ENCODE peak calls at places on chromosomes 3 and 15, in nine cellular contexts. A is HS-27A; M is stimulated activated naive CD4-positive, alpha-beta T cell; H is kidney glomerular epithelial cell; O is SHP77; Z is posterior cingulate gyrus; L is hepatic stellate cell; X is iris pigment epithelial cell; I is T-helper 2 cell. G is an unnamed sample.

GRCh38 chr3:24495334-24495994 is 814 bp upstream of the THRB start:
- DNase-seq in X (no peak), A (no peak), I (no peak), Z (peak), L (no peak), H (peak), M (no peak), O (no peak), G (no peak)

GRCh38 chr15:31302029-31302657 is 24.5 kb upstream of the KLF13 start:
- DNase-seq in I (no peak), X (no peak), H (no peak), Z (no peak), M (no peak), A (no peak), O (no peak), L (no peak), G (no peak)

GRCh38 chr3:46236294-46237054 is 5.8 kb upstream of the CCR3 start:
- DNase-seq in Z (no peak), M (no peak), I (no peak), X (no peak), L (no peak), O (no peak), H (no peak), A (no peak), G (no peak)

GRCh38 chr3:184354121-184354728 is 7.2 kb downstream of the CLCN2 start:
- DNase-seq in H (peak), X (peak), A (no peak), O (peak), Z (peak), L (peak), I (peak), M (peak), G (no peak)

GRCh38 chr15:35858707-35859106 is 312.7 kb upstream of the DPH6 start:
- DNase-seq in I (no peak), X (peak), A (no peak), M (no peak), O (no peak), L (no peak), Z (no peak), H (peak), G (no peak)

GRCh38 chr3:114878119-114878839 is 268.8 kb downstream of the ZBTB20 start:
- DNase-seq in X (peak), A (peak), M (no peak), H (peak), I (no peak), L (peak), O (peak), Z (no peak), G (no peak)

GRCh38 chr3:134428396-134428795 is 54.1 kb upstream of the AMOTL2 start:
- DNase-seq in O (no peak), L (no peak), I (no peak), X (no peak), M (no peak), Z (no peak), H (no peak), A (no peak), G (no peak)

GRCh38 chr3:149319750-149320149 is 13.7 kb downstream of the TM4SF18 start:
- DNase-seq in L (no peak), O (peak), H (no peak), X (no peak), M (no peak), A (no peak), Z (no peak), I (no peak), G (no peak)

GRCh38 chr15:100980410-100981046 is 61.4 kb downstream of the LRRK1 start:
- DNase-seq in A (no peak), Z (no peak), M (no peak), H (no peak), I (no peak), X (no peak), O (no peak), L (no peak), G (no peak)